ENCODE peak calls at places on chromosomes 5 and 9, in seven cellular contexts. L is activated CD8-positive, alpha-beta T cell treated with anti-CD3 and anti-CD28 coated beads for 36 hours; Q is HTR-8/SVneo; S is T-helper 9 cell; M is left lung; T is mucosa of gallbladder; F is NCI-H146. Y is an unnamed sample.

GRCh38 chr9:126084696-126085095 is 241.9 kb upstream of the MVB12B start:
- DNase-seq in M (no peak), L (no peak), S (no peak), T (no peak), Q (no peak), F (no peak), Y (no peak)

GRCh38 chr5:154312000-154312399 is 121.5 kb downstream of the GALNT10 start:
- DNase-seq in F (no peak), M (no peak), Q (no peak), T (no peak), S (no peak), L (no peak), Y (no peak)

GRCh38 chr5:179792612-179793469 is 945 bp upstream of the LTC4S start:
- DNase-seq in L (no peak), F (no peak), S (no peak), Q (no peak), M (peak), T (no peak), Y (no peak)

GRCh38 chr5:124438390-124439380 is 307.8 kb downstream of the ZNF608 start:
- DNase-seq in S (no peak), T (no peak), F (peak), Q (no peak), L (no peak), M (no peak), Y (peak)

GRCh38 chr5:133681896-133682295 is 69.6 kb upstream of the FSTL4 start:
- DNase-seq in T (no peak), F (no peak), L (no peak), Q (no peak), M (no peak), S (no peak), Y (peak)

GRCh38 chr5:124923131-124923530 is 176.7 kb upstream of the ZNF608 start:
- DNase-seq in S (no peak), M (no peak), L (no peak), Q (no peak), T (peak), F (peak), Y (peak)

GRCh38 chr5:126801992-126802294 is 25.0 kb downstream of the LMNB1 start:
- DNase-seq in Q (no peak), F (no peak), L (no peak), T (no peak), S (no peak), M (no peak), Y (no peak)

GRCh38 chr5:145887976-145888574 is 15.3 kb upstream of the GRXCR2 start:
- DNase-seq in S (no peak), M (no peak), T (peak), Q (peak), L (peak), F (no peak), Y (peak)

GRCh38 chr5:96565843-96566242 is 96.3 kb upstream of the CAST start:
- DNase-seq in S (no peak), T (no peak), M (no peak), L (no peak), Q (no peak), F (no peak), Y (peak)

GRCh38 chr9:75360258-75360657 is 271.9 kb downstream of the OSTF1 start:
- DNase-seq in F (no peak), Q (no peak), L (no peak), S (no peak), M (no peak), T (no peak), Y (no peak)

GRCh38 chr5:168401880-168402279 is 84.4 kb upstream of the RARS1 start:
- DNase-seq in S (no peak), Q (no peak), F (no peak), M (no peak), T (no peak), L (no peak), Y (no peak)

GRCh38 chr9:132826576-132827365 is 51.3 kb downstream of the AK8 start:
- DNase-seq in T (no peak), Q (no peak), F (no peak), S (no peak), M (no peak), L (no peak), Y (no peak)

GRCh38 chr9:92968081-92968480 is 20.8 kb downstream of the FGD3 start:
- DNase-seq in T (no peak), M (no peak), F (no peak), Q (no peak), L (peak), S (no peak), Y (no peak)

GRCh38 chr9:35273591-35273990 is 111.8 kb downstream of the UNC13B start:
- DNase-seq in Q (no peak), T (no peak), M (no peak), S (no peak), L (peak), F (no peak), Y (no peak)

GRCh38 chr5:126519637-126520592 is 75.1 kb downstream of the ALDH7A1 start:
- DNase-seq in L (no peak), T (peak), F (no peak), M (no peak), S (no peak), Q (no peak), Y (peak)

GRCh38 chr5:107553063-107553676 is 117.6 kb downstream of the EFNA5 start:
- DNase-seq in Q (no peak), S (no peak), M (peak), F (no peak), L (no peak), T (no peak), Y (peak)

Y was measured in NCI-H69.